ENCODE peak calls at places on chromosome 5, in six cellular contexts. Q is HCT116, X is breast epithelium, I is colonic mucosa, D is fibroblast of lung, N is PC-9. V is an unnamed sample.

GRCh38 chr5:33272288-33272687 is 168.5 kb upstream of the TARS1 start:
- DNase-seq in D (peak; percentile 95), I (no peak), Q (peak; percentile 59), X (no peak), N (peak; percentile 80), V (no peak)

GRCh38 chr5:172113036-172113435 is 75.0 kb downstream of the STK10 start:
- DNase-seq in D (peak; percentile 73), Q (no peak), X (no peak), I (no peak), N (no peak), V (no peak)

GRCh38 chr5:54794437-54794970 is 190.9 kb downstream of the ESM1 start:
- DNase-seq in X (no peak), Q (no peak), N (no peak), D (no peak), I (no peak), V (no peak)

GRCh38 chr5:16626696-16627264 is 10.0 kb upstream of the RETREG1 start:
- DNase-seq in D (no peak), N (no peak), X (no peak), Q (no peak), I (no peak), V (no peak)

GRCh38 chr5:62002436-62002835 is 303.6 kb upstream of the KIF2A start:
- DNase-seq in D (no peak), X (no peak), N (no peak), I (no peak), Q (no peak), V (no peak)

GRCh38 chr5:168765220-168766037 is 186.3 kb upstream of the PANK3 start:
- DNase-seq in X (no peak), D (peak; percentile 33), Q (no peak), N (no peak), I (no peak), V (peak; percentile 60)

GRCh38 chr5:171509467-171509866 is 90.0 kb downstream of the FGF18 start:
- DNase-seq in N (no peak), Q (no peak), X (no peak), I (no peak), D (no peak), V (no peak)

GRCh38 chr5:120655828-120656435 is 191.8 kb downstream of the PRR16 start:
- DNase-seq in Q (peak; percentile 40), I (peak; percentile 36), X (no peak), N (no peak), D (peak; percentile 17), V (no peak)

GRCh38 chr5:139985733-139986132 is 57.4 kb downstream of the NRG2 start:
- DNase-seq in N (peak; percentile 82), I (no peak), X (no peak), D (peak; percentile 79), Q (peak; percentile 78), V (no peak)

GRCh38 chr5:142815469-142815868 is 45.3 kb downstream of the ARHGAP26 start:
- DNase-seq in Q (no peak), D (no peak), N (no peak), X (no peak), I (no peak), V (no peak)

GRCh38 chr5:151156732-151157402 is 712 bp downstream of the ANXA6 start:
- DNase-seq in X (no peak), N (no peak), D (peak; percentile 35), Q (no peak), I (no peak), V (no peak)

GRCh38 chr5:10503997-10504761 is 59.7 kb upstream of the ANKRD33B start:
- DNase-seq in N (no peak), D (no peak), I (no peak), Q (no peak), X (no peak), V (no peak)

GRCh38 chr5:151863566-151863965 is 61.1 kb downstream of the GLRA1 start:
- DNase-seq in D (no peak), I (no peak), N (no peak), Q (no peak), X (no peak), V (no peak)

GRCh38 chr5:29811914-29812679 is 1381.4 kb upstream of the CDH6 start:
- DNase-seq in N (no peak), X (no peak), Q (no peak), I (no peak), D (no peak), V (no peak)

GRCh38 chr5:1002836-1003235 is 5.8 kb upstream of the NKD2 start:
- DNase-seq in I (peak; percentile 18), Q (no peak), D (no peak), X (no peak), N (no peak), V (no peak)

GRCh38 chr5:5350101-5350500 is 72.4 kb upstream of the ICE1 start:
- DNase-seq in I (no peak), X (no peak), Q (no peak), N (no peak), D (peak; percentile 78), V (no peak)

GRCh38 chr5:150600951-150601773 is 39.3 kb upstream of the SYNPO start:
- DNase-seq in I (no peak), X (no peak), D (peak; percentile 32), Q (no peak), N (no peak), V (no peak)

GRCh38 chr5:149546974-149547373 is 4.3 kb downstream of the CSNK1A1 start:
- DNase-seq in Q (no peak), D (peak; percentile 17), I (peak; percentile 62), N (peak; percentile 94), X (no peak), V (no peak)

GRCh38 chr5:129460951-129461815 is 1.1 kb downstream of the ADAMTS19 start:
- DNase-seq in Q (no peak), D (peak; percentile 36), N (no peak), I (peak; percentile 52), X (no peak), V (peak; percentile 16)

GRCh38 chr5:41503321-41503720 is 7.1 kb downstream of the PLCXD3 start:
- DNase-seq in Q (no peak), D (no peak), I (no peak), N (no peak), X (no peak), V (no peak)

GRCh38 chr5:110034076-110034475 is 344.3 kb downstream of the MAN2A1 start:
- DNase-seq in N (no peak), X (no peak), D (no peak), Q (no peak), I (no peak), V (no peak)

GRCh38 chr5:137126829-137127228 is 372.3 kb downstream of the SPOCK1 start:
- DNase-seq in X (no peak), Q (no peak), I (no peak), D (no peak), N (no peak), V (no peak)

GRCh38 chr5:1111727-1112289 is at the start of gene SLC12A7:
- DNase-seq in N (peak; percentile 61), Q (no peak), I (peak; percentile 83), D (peak; percentile 11), X (no peak), V (peak; percentile 57)

GRCh38 chr5:124040799-124041198 is 528.8 kb downstream of the CSNK1G3 start:
- DNase-seq in X (no peak), I (no peak), N (no peak), Q (no peak), D (peak; percentile 93), V (no peak)

GRCh38 chr5:172618574-172619365 is 22.3 kb upstream of the NEURL1B start:
- DNase-seq in Q (no peak), I (no peak), D (no peak), X (peak; percentile 25), N (no peak), V (no peak)

GRCh38 chr5:149883550-149883949 is 61.0 kb downstream of the PDE6A start:
- DNase-seq in I (no peak), D (no peak), Q (no peak), X (no peak), N (no peak), V (no peak)

GRCh38 chr5:155631116-155631515 is 617.6 kb downstream of the KIF4B start:
- DNase-seq in N (no peak), Q (no peak), X (no peak), D (peak; percentile 62), I (no peak), V (no peak)

GRCh38 chr5:132465095-132465707 is 25.4 kb downstream of the IRF1 start:
- DNase-seq in I (no peak), Q (no peak), X (no peak), N (no peak), D (no peak), V (no peak)
- H3K4me3 ChIP-seq in I (no peak overlapping the region), Q (no peak overlapping the region), X (peak overlapping the region; percentile 56), N (no peak overlapping the region), D (no peak overlapping the region), V (no peak overlapping the region)

GRCh38 chr5:73783823-73784222 is 157.8 kb downstream of the ARHGEF28 start:
- DNase-seq in D (peak; percentile 23), Q (no peak), X (no peak), I (no peak), N (no peak), V (no peak)
- TF ChIP-seq CTCF in D (peak; percentile 3), Q (no peak), X (peak; percentile 30), I (no peak), N (peak; percentile 44), V (peak; percentile 9)

GRCh38 chr5:122490718-122491117 is 178.7 kb downstream of the SNCAIP start:
- DNase-seq in D (no peak), N (no peak), I (no peak), Q (no peak), X (no peak), V (no peak)

GRCh38 chr5:122492675-122493074 is 180.6 kb downstream of the SNCAIP start:
- DNase-seq in N (no peak), D (no peak), X (no peak), I (no peak), Q (peak; percentile 24), V (no peak)

GRCh38 chr5:122498163-122498562 is 186.1 kb downstream of the SNCAIP start:
- DNase-seq in N (no peak), D (no peak), Q (no peak), I (no peak), X (no peak), V (no peak)

GRCh38 chr5:122493776-122494518 is 181.9 kb downstream of the SNCAIP start:
- DNase-seq in Q (no peak), X (no peak), D (peak; percentile 45), N (no peak), I (no peak), V (no peak)

GRCh38 chr5:122493091-122493775 is 181.2 kb downstream of the SNCAIP start:
- DNase-seq in D (peak; percentile 64), X (no peak), Q (no peak), I (no peak), N (no peak), V (no peak)
- H3K4me3 ChIP-seq in D (no peak overlapping the region), X (no peak overlapping the region), Q (no peak overlapping the region), I (no peak overlapping the region), N (no peak overlapping the region), V (no peak overlapping the region)

GRCh38 chr5:28403846-28404245 is 1365.5 kb upstream of the CDH9 start:
- DNase-seq in N (no peak), Q (no peak), D (peak; percentile 74), X (no peak), I (no peak), V (no peak)

GRCh38 chr5:28404363-28405071 is 1366.1 kb upstream of the CDH9 start:
- DNase-seq in X (no peak), I (no peak), N (no peak), D (no peak), Q (no peak), V (peak; percentile 39)

GRCh38 chr5:28400076-28400475 is 1361.7 kb upstream of the CDH9 start:
- DNase-seq in D (peak; percentile 39), N (no peak), I (no peak), X (no peak), Q (no peak), V (no peak)

GRCh38 chr5:28399211-28399610 is 1360.8 kb upstream of the CDH9 start:
- DNase-seq in N (no peak), Q (no peak), X (no peak), I (no peak), D (no peak), V (no peak)

GRCh38 chr5:28402590-28403301 is 1364.4 kb upstream of the CDH9 start:
- DNase-seq in N (no peak), D (no peak), Q (no peak), I (no peak), X (no peak), V (no peak)
- TF ChIP-seq CTCF in N (no peak), D (no peak), Q (no peak), I (no peak), X (no peak), V (no peak)

V was measured in psoas muscle.